ENCODE peak calls at places on chromosomes 1 and 21, in seven cellular contexts. V is MCF 10A, B is endodermal cell, Z is hepatocyte, M is IMR-90, O is neural crest cell, Y is left lung. F is an unnamed sample.

GRCh38 chr21:35303085-35303484 is 254.0 kb upstream of the RUNX1 start:
- DNase-seq in V (peak), B (no peak), Z (peak), M (peak), O (no peak), Y (no peak), F (no peak)

GRCh38 chr1:60458111-60458510 is 384.5 kb upstream of the C1orf87 start:
- DNase-seq in V (no peak), B (no peak), Z (no peak), M (no peak), O (no peak), Y (no peak), F (no peak)

GRCh38 chr1:10628685-10629084 is 153.9 kb downstream of the PEX14 start:
- DNase-seq in V (no peak), B (no peak), Z (no peak), M (peak), O (no peak), Y (no peak), F (no peak)

GRCh38 chr1:231666220-231666956 is 39.8 kb downstream of the DISC1 start:
- DNase-seq in V (no peak), B (no peak), Z (no peak), M (peak), O (no peak), Y (no peak), F (no peak)

GRCh38 chr1:36094621-36095061 is 5.9 kb downstream of the ADPRS start:
- DNase-seq in V (no peak), B (no peak), Z (no peak), M (no peak), O (no peak), Y (no peak), F (no peak)

GRCh38 chr1:37486680-37487618 is 12.6 kb downstream of the ZC3H12A start:
- DNase-seq in V (peak), B (peak), Z (peak), M (peak), O (peak), Y (no peak), F (peak)

GRCh38 chr1:203557390-203557789 is 63.4 kb downstream of the OPTC start:
- DNase-seq in V (peak), B (no peak), Z (peak), M (peak), O (no peak), Y (peak), F (no peak)

GRCh38 chr21:45867041-45867630 is 114.4 kb upstream of the COL6A1 start:
- DNase-seq in V (no peak), B (no peak), Z (no peak), M (no peak), O (no peak), Y (no peak), F (no peak)

GRCh38 chr1:209800984-209801834 is 4.7 kb downstream of the IRF6 start:
- DNase-seq in V (no peak), B (no peak), Z (no peak), M (peak), O (no peak), Y (no peak), F (no peak)

GRCh38 chr1:62241357-62242131 is 46.9 kb downstream of the L1TD1 start:
- DNase-seq in V (peak), B (no peak), Z (no peak), M (no peak), O (no peak), Y (no peak), F (no peak)

GRCh38 chr1:212667223-212668139 is 32.2 kb downstream of the BATF3 start:
- DNase-seq in V (peak), B (peak), Z (peak), M (peak), O (no peak), Y (peak), F (peak)

GRCh38 chr1:76082084-76082483 is 7.5 kb downstream of the ST6GALNAC3 start:
- DNase-seq in V (no peak), B (no peak), Z (no peak), M (no peak), O (no peak), Y (no peak), F (no peak)

GRCh38 chr1:94015489-94015817 is 105.5 kb downstream of the ABCA4 start:
- DNase-seq in V (no peak), B (no peak), Z (no peak), M (no peak), O (no peak), Y (no peak), F (no peak)

GRCh38 chr1:240803151-240803550 is 191.2 kb upstream of the GREM2 start:
- DNase-seq in V (peak), B (no peak), Z (no peak), M (peak), O (no peak), Y (no peak), F (no peak)

GRCh38 chr21:41418956-41419680 is 6.9 kb upstream of the MX1 start:
- DNase-seq in V (no peak), B (peak), Z (no peak), M (no peak), O (no peak), Y (no peak), F (no peak)

GRCh38 chr1:32249831-32250525 is 1.1 kb upstream of the LCK start:
- DNase-seq in V (no peak), B (no peak), Z (peak), M (peak), O (no peak), Y (peak), F (no peak)

GRCh38 chr1:101148987-101149386 is 87.8 kb upstream of the S1PR1 start:
- DNase-seq in V (peak), B (no peak), Z (no peak), M (peak), O (no peak), Y (peak), F (no peak)

GRCh38 chr1:94247146-94248094 is 10.0 kb upstream of the ARHGAP29 start:
- DNase-seq in V (peak), B (peak), Z (peak), M (peak), O (peak), Y (peak), F (peak)

GRCh38 chr1:38246955-38247952 is 200.7 kb upstream of the POU3F1 start:
- DNase-seq in V (peak), B (no peak), Z (peak), M (peak), O (peak), Y (no peak), F (no peak)

GRCh38 chr1:204213668-204214662 is at the start of gene GOLT1A:
- DNase-seq in V (peak), B (peak), Z (peak), M (peak), O (peak), Y (peak), F (no peak)

GRCh38 chr1:174114788-174115448 is 44.4 kb upstream of the RABGAP1L start:
- DNase-seq in V (peak), B (peak), Z (peak), M (peak), O (peak), Y (no peak), F (no peak)

GRCh38 chr1:210587547-210587946 is 258.8 kb downstream of the HHAT start:
- DNase-seq in V (no peak), B (peak), Z (no peak), M (peak), O (no peak), Y (peak), F (no peak)

GRCh38 chr21:42784276-42784675 is 95.1 kb downstream of the WDR4 start:
- DNase-seq in V (no peak), B (no peak), Z (no peak), M (no peak), O (no peak), Y (no peak), F (no peak)

GRCh38 chr1:224197261-224197600 is 14.2 kb downstream of the DEGS1 start:
- DNase-seq in V (no peak), B (no peak), Z (no peak), M (no peak), O (no peak), Y (no peak), F (no peak)

GRCh38 chr1:203084588-203085527 is 954 bp downstream of the MYOG start:
- DNase-seq in V (peak), B (peak), Z (no peak), M (no peak), O (no peak), Y (no peak), F (peak)

GRCh38 chr1:223031690-223032601 is 111.1 kb downstream of the TLR5 start:
- DNase-seq in V (peak), B (peak), Z (no peak), M (no peak), O (no peak), Y (no peak), F (no peak)

GRCh38 chr1:82845371-82845770 is 1044.6 kb downstream of the ADGRL2 start:
- DNase-seq in V (no peak), B (no peak), Z (no peak), M (no peak), O (no peak), Y (no peak), F (no peak)

GRCh38 chr1:173356211-173356762 is 120.8 kb upstream of the PRDX6 start:
- DNase-seq in V (no peak), B (no peak), Z (no peak), M (peak), O (no peak), Y (no peak), F (no peak)

GRCh38 chr1:150562384-150563339 is 13.5 kb downstream of the ADAMTSL4 start:
- DNase-seq in V (peak), B (peak), Z (peak), M (no peak), O (no peak), Y (peak), F (no peak)

GRCh38 chr21:44911384-44912157 is 9.1 kb downstream of the ITGB2 start:
- DNase-seq in V (peak), B (peak), Z (no peak), M (no peak), O (no peak), Y (peak), F (no peak)

GRCh38 chr1:116853680-116854191 is 56.0 kb upstream of the PTGFRN start:
- DNase-seq in V (peak), B (peak), Z (peak), M (peak), O (no peak), Y (no peak), F (no peak)

GRCh38 chr1:182032251-182032650 is 29.3 kb downstream of the ZNF648 start:
- DNase-seq in V (no peak), B (no peak), Z (no peak), M (no peak), O (no peak), Y (no peak), F (no peak)

GRCh38 chr1:153866045-153866850 is 56.5 kb downstream of the GATAD2B start:
- DNase-seq in V (no peak), B (no peak), Z (peak), M (peak), O (no peak), Y (no peak), F (no peak)

GRCh38 chr1:59310527-59310926 is 13.6 kb downstream of the FGGY start:
- DNase-seq in V (no peak), B (no peak), Z (no peak), M (no peak), O (no peak), Y (no peak), F (no peak)
- TF ChIP-seq CTCF in V (no peak), B (no peak), Z (no peak), M (no peak), O (no peak), Y (no peak), F (no peak)

DNA sequence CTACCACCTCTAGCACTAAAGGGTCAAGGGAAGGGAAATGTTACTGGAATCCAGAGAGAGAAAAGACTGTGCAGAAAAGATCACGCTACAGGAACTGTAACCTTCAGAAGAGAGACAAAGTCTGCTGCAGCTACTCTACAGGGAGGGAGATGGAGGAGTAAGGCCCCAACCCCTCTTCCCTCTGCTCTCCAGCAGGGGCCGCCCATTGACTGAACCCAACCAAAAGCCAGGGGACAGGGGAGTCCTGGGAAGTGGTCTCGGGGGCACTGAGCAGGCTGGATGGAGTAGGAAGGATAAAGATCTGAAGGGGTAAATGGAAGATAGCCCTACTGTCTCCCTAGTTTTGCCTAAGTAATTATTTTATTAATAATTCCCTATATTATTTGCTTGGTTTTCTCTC is 72.8 kb upstream of the NR5A2 start:
- DNase-seq in V (peak), B (peak), Z (peak), M (no peak), O (peak), Y (no peak), F (no peak)
- TF ChIP-seq CTCF in V (no peak), B (peak), Z (peak), M (peak), O (peak), Y (no peak), F (peak)

GRCh38 chr1:245493029-245493428 is 338.2 kb downstream of the KIF26B start:
- DNase-seq in V (peak), B (no peak), Z (no peak), M (no peak), O (no peak), Y (no peak), F (no peak)
- TF ChIP-seq CTCF in V (peak), B (peak), Z (no peak), M (peak), O (peak), Y (no peak), F (peak)

DNA sequence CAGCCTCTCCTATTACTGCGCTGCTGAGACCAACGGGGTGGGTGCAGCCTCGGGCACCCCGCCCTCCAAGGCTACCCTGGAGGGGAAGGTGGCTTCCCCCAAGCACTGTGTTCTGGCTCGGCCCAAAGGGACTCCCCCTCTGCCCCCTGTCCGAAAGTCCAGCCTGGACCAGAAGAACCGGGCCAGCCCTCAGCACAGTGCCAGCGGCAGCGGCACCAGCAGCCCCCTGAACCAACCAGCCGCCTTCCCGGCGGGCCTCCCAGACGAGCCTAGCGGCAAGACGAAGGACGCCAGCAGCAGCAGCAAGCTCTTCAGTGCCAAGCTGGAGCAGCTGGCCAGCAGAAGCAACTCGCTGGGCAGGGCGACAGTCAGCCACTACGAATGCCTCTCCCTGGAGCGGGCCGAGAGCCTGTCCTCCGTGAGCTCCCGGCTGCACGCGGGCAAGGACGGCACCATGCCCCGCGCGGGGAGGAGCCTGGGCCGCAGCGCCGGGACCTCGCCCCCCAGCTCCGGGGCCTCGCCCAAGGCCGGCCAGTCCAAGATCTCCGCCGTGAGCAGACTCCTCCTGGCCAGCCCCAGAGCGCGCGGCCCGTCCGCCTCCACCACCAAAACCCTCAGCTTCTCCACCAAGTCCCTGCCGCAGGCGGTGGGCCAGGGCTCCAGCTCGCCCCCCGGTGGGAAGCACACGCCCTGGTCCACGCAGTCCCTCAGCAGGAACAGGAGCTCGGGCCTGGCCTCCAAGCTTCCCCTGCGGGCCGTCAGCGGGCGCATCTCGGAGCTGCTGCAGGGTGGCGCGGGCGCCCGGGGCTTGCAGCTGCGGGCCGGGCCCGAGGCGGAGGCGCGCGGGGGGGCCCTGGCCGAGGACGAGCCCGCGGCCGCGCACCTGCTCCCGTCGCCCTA is 533.1 kb downstream of the KIF26B start:
- DNase-seq in V (no peak), B (peak), Z (no peak), M (no peak), O (peak), Y (no peak), F (no peak)
- TF ChIP-seq CTCF in V (no peak), B (peak), Z (no peak), M (no peak), O (no peak), Y (no peak), F (no peak)

GRCh38 chr1:220874201-220874655 is 5.0 kb upstream of the HLX start:
- DNase-seq in V (peak), B (peak), Z (peak), M (peak), O (peak), Y (no peak), F (no peak)
- TF ChIP-seq CTCF in V (peak), B (peak), Z (peak), M (peak), O (peak), Y (peak), F (peak)

GRCh38 chr1:152018537-152018936 is 18.3 kb downstream of the S100A11 start:
- DNase-seq in V (no peak), B (peak), Z (no peak), M (no peak), O (no peak), Y (no peak), F (no peak)
- TF ChIP-seq CTCF in V (no peak), B (peak), Z (peak), M (peak), O (peak), Y (no peak), F (peak)

DNA sequence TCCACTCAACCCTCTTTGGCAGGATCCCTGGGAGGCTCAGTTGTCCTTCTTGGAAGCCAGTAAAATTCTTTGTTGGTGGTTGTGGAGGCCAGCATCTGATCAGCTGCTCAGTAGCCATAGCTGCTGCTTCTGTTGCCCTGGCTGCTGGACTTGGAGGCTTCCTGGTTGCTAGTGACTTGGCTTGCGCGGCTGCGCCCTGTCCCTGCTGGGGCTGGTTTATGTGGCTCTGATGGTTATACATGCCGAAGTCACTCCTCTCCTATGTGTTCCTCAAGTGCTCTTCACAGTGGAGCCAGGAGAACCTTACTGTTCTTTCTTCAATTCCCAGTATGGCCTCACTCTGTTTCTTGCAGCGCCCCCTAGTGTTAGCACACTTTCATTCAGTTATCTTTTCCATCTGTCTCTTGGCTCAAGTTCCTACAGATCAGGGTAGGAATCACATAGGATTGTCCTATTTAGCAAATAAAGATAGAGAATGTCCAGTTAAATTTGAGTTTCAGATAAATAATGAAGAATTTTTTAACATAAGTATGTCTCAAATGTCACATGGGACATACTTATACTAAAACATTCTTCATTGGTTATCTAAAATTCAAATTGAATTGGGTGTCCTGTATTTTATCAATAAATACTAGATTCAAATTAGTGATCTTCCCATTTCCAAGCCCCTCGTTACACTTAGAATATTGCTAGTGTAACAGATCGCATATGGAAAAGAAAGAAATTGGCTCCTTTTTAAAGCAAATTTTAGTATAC is 176.5 kb downstream of the TGFB2 start:
- DNase-seq in V (peak), B (peak), Z (peak), M (peak), O (peak), Y (peak), F (no peak)
- TF ChIP-seq CTCF in V (peak), B (peak), Z (peak), M (peak), O (peak), Y (peak), F (peak)

GRCh38 chr1:246159290-246160227 is 347.5 kb downstream of the SMYD3 start:
- DNase-seq in V (no peak), B (no peak), Z (no peak), M (no peak), O (no peak), Y (no peak), F (no peak)
- TF ChIP-seq CTCF in V (no peak), B (no peak), Z (no peak), M (no peak), O (no peak), Y (no peak), F (no peak)